ENCODE peak calls at places on chromosomes 16 and 17, in six cellular contexts. T, F, D, J, Y and U are unnamed samples.

GRCh38 chr17:32610027-32610650 is 123.3 kb downstream of the CDK5R1 start:
- DNase-seq in F (no peak), T (no peak), D (no peak), Y (no peak), J (no peak), U (no peak)

GRCh38 chr16:84751947-84752346 is 52.1 kb downstream of the USP10 start:
- DNase-seq in D (no peak), J (no peak), F (no peak), T (no peak), Y (no peak), U (no peak)

GRCh38 chr17:47821424-47822379 is at the start of gene OSBPL7:
- DNase-seq in D (peak), T (peak), J (peak), Y (peak), F (peak), U (peak)

GRCh38 chr16:64996641-64997040 is 125.2 kb downstream of the CDH11 start:
- DNase-seq in D (no peak), T (no peak), Y (no peak), J (no peak), F (no peak), U (no peak)

GRCh38 chr17:42553161-42553818 is 567 bp downstream of the HSD17B1 start:
- DNase-seq in F (peak), Y (no peak), D (no peak), J (peak), T (no peak), U (peak)

GRCh38 chr16:87713469-87714229 is 52.1 kb downstream of the KLHDC4 start:
- DNase-seq in T (no peak), F (no peak), J (no peak), D (no peak), Y (no peak), U (no peak)

GRCh38 chr16:31453255-31454204 is 5.8 kb upstream of the ARMC5 start:
- DNase-seq in D (no peak), Y (no peak), F (peak), J (peak), T (no peak), U (no peak)

GRCh38 chr16:3945751-3946603 is 65.5 kb upstream of the CREBBP start:
- DNase-seq in Y (peak), T (no peak), D (no peak), F (peak), J (peak), U (no peak)

GRCh38 chr17:49691086-49691676 is 13.3 kb upstream of the SPOP start:
- DNase-seq in D (no peak), J (peak), F (peak), Y (no peak), T (no peak), U (no peak)

GRCh38 chr17:41196068-41196467 is 6.4 kb downstream of the KRTAP9-1 start:
- DNase-seq in F (no peak), D (no peak), J (no peak), Y (no peak), T (no peak), U (no peak)

GRCh38 chr17:67289174-67289876 is 44.3 kb upstream of the HELZ start:
- DNase-seq in Y (no peak), F (peak), T (no peak), J (peak), D (no peak), U (peak)

GRCh38 chr17:67290994-67291362 is 46.0 kb upstream of the HELZ start:
- DNase-seq in J (no peak), T (no peak), F (no peak), D (no peak), Y (no peak), U (no peak)

GRCh38 chr17:67290244-67290993 is 45.4 kb upstream of the HELZ start:
- DNase-seq in T (no peak), Y (no peak), F (peak), D (no peak), J (no peak), U (no peak)

GRCh38 chr17:67294451-67295199 is 49.6 kb upstream of the HELZ start:
- DNase-seq in D (no peak), F (no peak), J (no peak), Y (no peak), T (no peak), U (no peak)

GRCh38 chr17:67293251-67294203 is 48.5 kb upstream of the HELZ start:
- DNase-seq in Y (no peak), T (peak), J (no peak), D (peak), F (peak), U (peak)
- TF ChIP-seq CTCF in Y (peak), T (peak), J (peak), D (peak), F (peak), U (peak)

DNA sequence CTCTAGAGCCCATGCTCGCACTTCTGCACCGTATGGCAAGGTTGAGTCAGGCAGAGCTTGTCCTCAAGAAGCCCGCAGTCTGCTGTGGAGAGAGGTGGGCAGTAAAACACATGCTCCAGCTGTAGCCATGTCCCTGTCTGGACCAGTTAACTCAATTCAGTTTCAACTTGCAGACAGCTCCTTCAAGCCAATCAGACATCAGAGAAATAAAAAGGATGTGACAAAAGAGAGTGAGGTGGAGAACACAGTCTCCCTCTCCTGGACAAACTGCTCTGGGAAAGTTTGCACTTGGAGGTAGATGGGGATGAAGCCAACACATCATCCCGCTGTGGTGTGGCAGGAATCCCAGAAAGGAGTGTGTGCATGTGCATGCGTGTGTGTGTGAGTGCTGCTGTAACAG is 358.5 kb upstream of the ASIC2 start:
- DNase-seq in T (no peak), F (no peak), D (no peak), J (no peak), Y (no peak), U (no peak)
- TF ChIP-seq CTCF in T (no peak), F (no peak), D (peak), J (no peak), Y (no peak), U (no peak)

GRCh38 chr17:57234252-57235092 is 21.9 kb upstream of the MSI2 start:
- DNase-seq in Y (no peak), T (no peak), D (no peak), J (no peak), F (no peak), U (no peak)
- TF ChIP-seq CTCF in Y (no peak), T (no peak), D (no peak), J (no peak), F (no peak), U (no peak)

DNA sequence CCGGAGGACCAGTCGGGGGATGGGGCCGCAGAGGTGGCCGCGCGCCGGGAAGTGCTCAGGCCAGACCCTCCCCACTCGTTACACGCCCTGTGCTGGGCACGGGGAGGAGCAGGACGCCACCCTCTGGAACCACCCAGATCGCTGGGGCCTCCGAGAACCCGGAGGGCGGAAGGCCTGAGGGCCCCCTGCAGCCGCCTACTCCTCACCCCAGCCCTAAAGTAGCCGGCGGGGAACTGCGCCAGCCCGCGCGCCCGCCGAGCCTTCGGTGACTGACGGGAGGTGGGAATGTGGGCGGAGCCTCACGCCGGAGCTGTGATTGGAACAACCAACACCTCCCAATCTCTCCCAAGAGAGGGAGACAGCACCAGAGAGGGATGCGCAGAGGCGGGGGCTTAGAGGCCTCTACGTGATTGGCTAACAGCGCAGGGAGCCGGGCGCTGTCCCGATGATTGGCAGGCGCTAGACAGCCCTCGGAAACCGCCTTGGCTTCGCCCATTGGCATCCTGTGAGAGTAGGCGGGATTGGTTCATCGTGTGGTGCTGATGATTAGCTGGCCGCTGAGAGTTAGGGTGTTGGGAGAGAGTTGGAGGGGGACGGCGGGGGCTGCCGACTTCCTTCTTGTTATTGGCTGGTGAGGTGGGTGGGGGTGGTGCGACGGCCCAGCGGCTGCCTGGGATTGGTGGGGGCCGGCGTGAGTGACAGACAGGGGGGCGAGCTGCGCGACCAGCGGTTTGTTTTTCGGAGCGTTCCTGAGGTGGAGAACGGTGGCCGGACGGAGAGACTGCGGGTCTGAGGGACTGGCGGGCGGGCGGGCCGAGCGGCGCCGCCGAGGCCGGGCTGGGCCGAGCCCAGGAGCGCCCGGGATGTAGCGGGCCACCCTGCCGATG is at the start of gene MAP3K3:
- DNase-seq in J (peak), Y (peak), F (peak), D (peak), T (peak), U (peak)
- TF ChIP-seq CTCF in J (no peak), Y (peak), F (peak), D (no peak), T (no peak), U (no peak)

GRCh38 chr17:75605790-75606189 is 18.2 kb downstream of the MYO15B start:
- DNase-seq in F (no peak), D (no peak), T (no peak), J (no peak), Y (no peak), U (no peak)
- TF ChIP-seq CTCF in F (no peak), D (no peak), T (no peak), J (no peak), Y (no peak), U (no peak)